ENCODE peak calls at places on chromosome 11, in eight cellular contexts. C is tibial nerve, P is ovary, F is uterus, W is breast epithelium, L is A549, S is transverse colon, K is body of pancreas. O is an unnamed sample.

GRCh38 chr11:62656801-62657429 is 3.8 kb upstream of the INTS5 start:
- DNase-seq in C (no peak), L (no peak), W (no peak), F (no peak), S (no peak), K (no peak), P (no peak), O (no peak)

GRCh38 chr11:25981998-25982397 is 349.9 kb upstream of the ANO3 start:
- DNase-seq in C (no peak), W (no peak), F (no peak), K (no peak), P (peak), S (no peak), L (peak), O (no peak)

GRCh38 chr11:3087373-3087772 is 30.1 kb upstream of the CARS1 start:
- DNase-seq in P (no peak), L (no peak), C (no peak), K (no peak), S (no peak), W (no peak), F (no peak), O (no peak)

GRCh38 chr11:13594045-13594444 is 74.4 kb upstream of the FAR1 start:
- DNase-seq in S (peak), K (no peak), F (no peak), C (no peak), P (no peak), L (no peak), W (no peak), O (no peak)

GRCh38 chr11:118604566-118604965 is 2.8 kb upstream of the PHLDB1 start:
- DNase-seq in L (no peak), P (no peak), C (no peak), W (no peak), K (peak), S (no peak), F (no peak), O (no peak)

GRCh38 chr11:116913000-116913399 is 75.6 kb upstream of the APOA1 start:
- DNase-seq in F (no peak), S (no peak), L (peak), W (no peak), C (no peak), P (no peak), K (no peak), O (peak)

GRCh38 chr11:20007386-20007785 is 152.9 kb downstream of the DBX1 start:
- DNase-seq in S (no peak), W (no peak), K (no peak), L (no peak), C (no peak), F (no peak), P (no peak), O (no peak)

GRCh38 chr11:118657238-118657637 is 22.2 kb downstream of the TREH start:
- DNase-seq in K (no peak), C (no peak), W (no peak), F (no peak), S (no peak), L (no peak), P (no peak), O (no peak)

GRCh38 chr11:105577645-105578044 is 32.2 kb upstream of the GRIA4 start:
- DNase-seq in K (no peak), S (no peak), L (no peak), W (no peak), F (no peak), P (no peak), C (no peak), O (no peak)

GRCh38 chr11:118889796-118890195 is 6.1 kb downstream of the CXCR5 start:
- DNase-seq in F (peak), W (peak), K (peak), L (no peak), S (no peak), P (peak), C (no peak), O (no peak)

GRCh38 chr11:112797653-112798293 is 163.4 kb upstream of the NCAM1 start:
- DNase-seq in C (no peak), F (no peak), L (peak), W (no peak), S (no peak), K (no peak), P (no peak), O (no peak)

GRCh38 chr11:101003468-101003867 is 126.1 kb downstream of the PGR start:
- DNase-seq in W (no peak), K (no peak), C (no peak), S (no peak), P (no peak), F (no peak), L (peak), O (no peak)

GRCh38 chr11:44774131-44774530 is 47.4 kb downstream of the TSPAN18 start:
- DNase-seq in S (peak), P (no peak), K (no peak), W (no peak), L (no peak), F (peak), C (peak), O (no peak)

GRCh38 chr11:108620958-108621772 is 27.6 kb upstream of the EXPH5 start:
- DNase-seq in W (no peak), K (no peak), C (no peak), P (no peak), S (no peak), L (peak), F (no peak), O (no peak)
- TF ChIP-seq POLR2A in W (no peak), K (no peak), C (no peak), P (no peak), S (no peak), L (no peak), F (no peak), O (no peak)

GRCh38 chr11:64357904-64358535 is 942 bp upstream of the RPS6KA4 start:
- DNase-seq in C (no peak), P (no peak), K (no peak), L (peak), F (no peak), W (no peak), S (peak), O (peak)
- TF ChIP-seq POLR2A in C (no peak), P (no peak), K (no peak), L (peak), F (no peak), W (no peak), S (no peak), O (peak)

GRCh38 chr11:132450631-132451030 is 1080.2 kb downstream of the NTM start:
- DNase-seq in F (no peak), W (no peak), K (no peak), C (no peak), S (no peak), L (no peak), P (no peak), O (no peak)

GRCh38 chr11:132444891-132445290 is 1074.5 kb downstream of the NTM start:
- DNase-seq in F (no peak), K (peak), L (no peak), S (no peak), W (no peak), C (no peak), P (no peak), O (no peak)

GRCh38 chr11:132451942-132452601 is 1080.2 kb downstream of the OPCML start:
- DNase-seq in S (no peak), C (no peak), F (no peak), W (no peak), L (no peak), K (no peak), P (no peak), O (no peak)

GRCh38 chr11:132445966-132446365 is 1075.6 kb downstream of the NTM start:
- DNase-seq in C (no peak), W (no peak), L (no peak), S (no peak), F (no peak), P (no peak), K (no peak), O (no peak)

GRCh38 chr11:132448334-132448995 is 1078.0 kb downstream of the NTM start:
- DNase-seq in C (no peak), W (no peak), K (no peak), F (no peak), P (no peak), S (no peak), L (no peak), O (no peak)
- TF ChIP-seq POLR2A in C (no peak), W (no peak), K (no peak), F (no peak), P (no peak), S (no peak), L (no peak), O (no peak)

DNA sequence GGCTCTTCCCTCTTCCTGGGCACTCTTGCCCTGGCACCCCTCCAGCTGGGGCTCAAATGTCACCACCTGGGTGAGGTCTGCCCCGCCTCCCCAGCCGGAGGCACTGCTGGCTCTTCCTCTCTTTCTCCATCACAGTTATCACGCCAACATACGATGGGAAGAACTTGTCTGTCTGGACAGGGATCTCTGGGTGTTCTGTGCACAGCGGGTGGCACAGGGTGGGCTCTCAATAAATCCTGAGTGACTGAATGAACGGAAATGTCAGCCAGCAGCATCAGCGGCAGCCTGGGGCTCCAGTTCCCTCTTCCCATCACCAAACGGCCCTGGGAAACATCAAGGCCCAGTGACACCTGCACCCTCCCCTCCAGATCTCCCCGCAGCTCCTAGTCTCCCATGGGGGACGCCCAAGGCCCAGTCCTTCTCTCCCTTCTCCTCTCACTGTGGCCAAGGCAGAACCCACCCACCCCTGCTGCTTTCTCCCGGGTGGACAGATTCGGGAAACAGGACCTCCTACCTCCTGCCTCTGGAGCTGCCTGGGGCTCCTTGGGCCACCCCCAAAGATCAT is 440 bp upstream of the SLC25A45 start:
- DNase-seq in L (no peak), P (no peak), S (peak), F (no peak), W (peak), K (peak), C (no peak), O (peak)
- TF ChIP-seq POLR2A in L (no peak), P (peak), S (peak), F (peak), W (no peak), K (no peak), C (no peak), O (no peak)

GRCh38 chr11:96242971-96243647 is 99.9 kb downstream of the MAML2 start:
- DNase-seq in S (peak), K (peak), F (peak), L (peak), P (peak), W (peak), C (peak), O (peak)
- TF ChIP-seq POLR2A in S (peak), K (no peak), F (peak), L (no peak), P (peak), W (peak), C (peak), O (no peak)

DNA sequence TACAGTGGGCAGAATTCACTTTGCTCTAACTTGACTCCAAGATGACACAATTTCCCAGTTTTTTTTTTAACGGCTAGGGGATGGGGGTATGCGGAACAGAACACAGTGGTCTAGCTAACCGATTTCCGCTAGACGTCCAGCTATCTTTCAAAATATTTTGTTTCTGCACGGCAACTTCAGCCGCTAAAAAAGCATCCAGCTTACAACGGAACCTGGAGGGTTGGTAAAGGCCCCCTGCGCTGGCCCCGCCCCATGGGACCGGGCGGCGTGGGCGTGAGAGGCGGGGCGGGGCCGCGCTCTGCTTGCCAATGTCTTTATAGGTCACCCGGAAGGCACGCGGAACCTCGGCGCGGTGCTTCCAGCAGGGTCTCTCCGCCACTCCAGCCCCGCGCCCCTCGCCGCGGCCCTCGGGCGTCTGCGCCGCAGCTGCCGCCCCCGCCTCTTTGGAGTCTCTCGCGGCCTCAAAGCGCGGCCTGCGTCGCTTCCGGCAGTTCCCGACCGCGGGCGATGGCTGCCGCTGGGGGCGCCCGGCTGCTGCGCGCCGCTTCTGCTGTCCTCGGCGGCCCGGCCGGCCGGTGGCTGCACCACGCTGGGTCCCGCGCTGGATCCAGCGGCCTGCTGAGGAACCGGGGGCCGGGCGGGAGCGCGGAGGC is at the start of gene FDX1:
- DNase-seq in S (peak), K (peak), P (peak), W (peak), L (peak), C (peak), F (peak), O (peak)
- TF ChIP-seq POLR2A in S (peak), K (peak), P (peak), W (peak), L (peak), C (peak), F (no peak), O (peak)

GRCh38 chr11:129973809-129974208 is 28.8 kb downstream of the PRDM10 start:
- DNase-seq in K (peak), W (no peak), L (no peak), C (no peak), S (no peak), P (no peak), F (no peak), O (no peak)

GRCh38 chr11:129974237-129974636 is 28.4 kb downstream of the PRDM10 start:
- DNase-seq in K (no peak), W (no peak), C (no peak), P (no peak), L (no peak), F (no peak), S (no peak), O (no peak)

GRCh38 chr11:129972596-129972995 is 30.0 kb downstream of the PRDM10 start:
- DNase-seq in P (no peak), W (no peak), C (no peak), F (no peak), L (no peak), S (no peak), K (no peak), O (no peak)

GRCh38 chr11:129974672-129975071 is 28.0 kb downstream of the PRDM10 start:
- DNase-seq in F (no peak), C (no peak), L (no peak), W (no peak), K (no peak), S (no peak), P (no peak), O (no peak)

GRCh38 chr11:129973068-129973467 is 29.6 kb downstream of the PRDM10 start:
- DNase-seq in S (no peak), K (no peak), L (no peak), F (no peak), W (no peak), C (no peak), P (no peak), O (no peak)
- TF ChIP-seq POLR2A in S (no peak), K (no peak), L (no peak), F (no peak), W (no peak), C (no peak), P (no peak), O (no peak)